ENCODE peak calls at places on chromosomes 7 and 10, in five cellular contexts. X, H, T, C and O are unnamed samples.

GRCh38 chr10:28558923-28559508 is 26.1 kb downstream of the WAC start:
- DNase-seq in X (no peak), H (no peak), T (peak; percentile 72), C (no peak), O (no peak)

GRCh38 chr7:72754312-72754711 is 73.7 kb downstream of the TYW1B start:
- DNase-seq in X (no peak), H (no peak), T (no peak), C (no peak), O (no peak)

GRCh38 chr7:147509859-147510542 is 1080.6 kb upstream of the C7orf33 start:
- DNase-seq in X (no peak), H (no peak), T (no peak), C (no peak), O (no peak)

GRCh38 chr10:68542046-68542445 is 14.7 kb upstream of the SLC25A16 start:
- DNase-seq in X (no peak), H (no peak), T (no peak), C (no peak), O (no peak)

GRCh38 chr10:49272251-49273081 is 26.5 kb upstream of the C10orf71 start:
- DNase-seq in X (no peak), H (no peak), T (no peak), C (no peak), O (no peak)

GRCh38 chr10:131774618-131775443 is 126.0 kb upstream of the PPP2R2D start:
- DNase-seq in X (no peak), H (no peak), T (no peak), C (no peak), O (peak; percentile 26)

GRCh38 chr7:152987673-152988072 is 228.1 kb downstream of the ACTR3B start:
- DNase-seq in X (no peak), H (no peak), T (no peak), C (no peak), O (no peak)

GRCh38 chr7:86158111-86158510 is 485.6 kb upstream of the GRM3 start:
- DNase-seq in X (no peak), H (no peak), T (no peak), C (no peak), O (no peak)

GRCh38 chr7:31137234-31137633 is 85.1 kb downstream of the ADCYAP1R1 start:
- DNase-seq in X (no peak), H (no peak), T (no peak), C (no peak), O (no peak)

GRCh38 chr10:119355930-119356329 is 148.6 kb downstream of the GRK5 start:
- DNase-seq in X (no peak), H (no peak), T (peak; percentile 28), C (no peak), O (no peak)

GRCh38 chr7:151431281-151431767 is 8.6 kb downstream of the CRYGN start:
- DNase-seq in X (peak; percentile 52), H (no peak), T (no peak), C (no peak), O (peak; percentile 51)

GRCh38 chr10:120761951-120762350 is 89.2 kb upstream of the WDR11 start:
- DNase-seq in X (no peak), H (no peak), T (no peak), C (no peak), O (no peak)

GRCh38 chr10:70260259-70260658 is 23.5 kb downstream of the NPFFR1 start:
- DNase-seq in X (no peak), H (no peak), T (no peak), C (no peak), O (no peak)

GRCh38 chr10:17009228-17009700 is 120.3 kb downstream of the CUBN start:
- DNase-seq in X (no peak), H (no peak), T (no peak), C (no peak), O (no peak)

GRCh38 chr7:19133891-19134290 is 11.3 kb downstream of the FERD3L start:
- DNase-seq in X (no peak), H (no peak), T (no peak), C (no peak), O (no peak)

GRCh38 chr7:140214075-140214684 is 37.4 kb upstream of the KDM7A start:
- DNase-seq in X (peak; percentile 2), H (no peak), T (no peak), C (no peak), O (no peak)

GRCh38 chr7:2660359-2661095 is 27.5 kb upstream of the AMZ1 start:
- DNase-seq in X (peak; percentile 82), H (no peak), T (no peak), C (no peak), O (no peak)

GRCh38 chr10:122142652-122143237 is 128.4 kb upstream of the BTBD16 start:
- DNase-seq in X (peak; percentile 96), H (no peak), T (peak; percentile 35), C (peak; percentile 12), O (no peak)

GRCh38 chr10:121926669-121927360 is 1.0 kb downstream of the ATE1 start:
- DNase-seq in X (peak; percentile 25), H (no peak), T (no peak), C (no peak), O (no peak)

GRCh38 chr10:11653758-11654471 is 42.5 kb upstream of the USP6NL start:
- DNase-seq in X (no peak), H (no peak), T (no peak), C (no peak), O (no peak)

GRCh38 chr7:44658979-44659378 is 52.6 kb downstream of the OGDH start:
- DNase-seq in X (no peak), H (no peak), T (no peak), C (no peak), O (no peak)

GRCh38 chr10:33410096-33410859 is 75.8 kb upstream of the NRP1 start:
- DNase-seq in X (no peak), H (no peak), T (no peak), C (no peak), O (no peak)

GRCh38 chr10:19803676-19804075 is 12.6 kb upstream of the PLXDC2 start:
- DNase-seq in X (no peak), H (no peak), T (no peak), C (no peak), O (no peak)

GRCh38 chr10:42952358-42952757 is 124.5 kb upstream of the RET start:
- DNase-seq in X (peak; percentile 90), H (no peak), T (no peak), C (no peak), O (peak; percentile 22)